ENCODE peak calls at places on chromosomes 5 and 9, in ten cellular contexts. W is stimulated activated CD8-positive, alpha-beta memory T cell treated with anti-CD3 and anti-CD28 coated beads, Interleukin-15, amount 100 ng/mL, for 24 hours; M is psoas muscle; G is GM04503; B is HFF-Myc; H is iPS DF 6.9; C is left lobe of liver; A is ureter; E is AML-193; V is neural progenitor cell. U is an unnamed sample.

GRCh38 chr5:31798168-31798567 is 159.2 kb downstream of the PDZD2 start:
- DNase-seq in W (no peak), M (no peak), G (no peak), B (no peak), H (no peak), C (no peak), A (no peak), E (no peak), V (no peak), U (no peak)

GRCh38 chr5:32584651-32585050 is 706 bp upstream of the SUB1 start:
- DNase-seq in W (no peak), M (no peak), G (no peak), B (no peak), H (no peak), C (no peak), A (no peak), E (no peak), V (no peak), U (no peak)

GRCh38 chr5:91109634-91110033 is 273.5 kb downstream of the ARRDC3 start:
- DNase-seq in W (no peak), M (no peak), G (no peak), B (no peak), H (no peak), C (no peak), A (no peak), E (no peak), V (no peak), U (no peak)

GRCh38 chr5:93594591-93595419 is 11.8 kb downstream of the NR2F1 start:
- DNase-seq in W (no peak), M (no peak), G (no peak), B (no peak), H (no peak), C (no peak), A (no peak), E (no peak), V (peak; percentile 62), U (no peak)

GRCh38 chr9:116075191-116075590 is 78.4 kb upstream of the PAPPA start:
- DNase-seq in W (no peak), M (no peak), G (peak; percentile 71), B (peak; percentile 56), H (no peak), C (no peak), A (no peak), E (no peak), V (no peak), U (no peak)

GRCh38 chr5:35308391-35308790 is 78.1 kb upstream of the PRLR start:
- DNase-seq in W (no peak), M (no peak), G (no peak), B (no peak), H (no peak), C (no peak), A (no peak), E (no peak), V (peak; percentile 4), U (no peak)

GRCh38 chr9:23587433-23587832 is 238.6 kb downstream of the ELAVL2 start:
- DNase-seq in W (no peak), M (peak; percentile 65), G (no peak), B (no peak), H (no peak), C (peak; percentile 45), A (peak; percentile 63), E (no peak), V (no peak), U (no peak)

GRCh38 chr5:5063533-5063953 is 76.6 kb upstream of the ADAMTS16 start:
- DNase-seq in W (no peak), M (no peak), G (no peak), B (no peak), H (no peak), C (no peak), A (no peak), E (no peak), V (peak; percentile 14), U (no peak)

GRCh38 chr5:140145818-140146522 is 20.2 kb downstream of the IGIP start:
- DNase-seq in W (peak; percentile 30), M (peak; percentile 82), G (peak; percentile 19), B (no peak), H (no peak), C (peak; percentile 75), A (peak; percentile 71), E (no peak), V (peak; percentile 91), U (peak; percentile 35)

GRCh38 chr9:6715755-6716643 is 41.8 kb upstream of the KDM4C start:
- DNase-seq in W (peak; percentile 35), M (peak; percentile 51), G (no peak), B (no peak), H (no peak), C (peak; percentile 90), A (peak; percentile 71), E (peak; percentile 64), V (no peak), U (peak; percentile 53)

GRCh38 chr5:150757087-150757649 is 1.6 kb downstream of the DCTN4 start:
- DNase-seq in W (no peak), M (no peak), G (no peak), B (no peak), H (no peak), C (no peak), A (no peak), E (no peak), V (no peak), U (no peak)

GRCh38 chr9:121852646-121853616 is 201.5 kb downstream of the DAB2IP start:
- DNase-seq in W (no peak), M (peak; percentile 72), G (no peak), B (no peak), H (no peak), C (no peak), A (peak; percentile 65), E (no peak), V (no peak), U (no peak)

GRCh38 chr5:154273028-154273617 is 82.6 kb downstream of the GALNT10 start:
- DNase-seq in W (no peak), M (peak; percentile 31), G (no peak), B (no peak), H (no peak), C (peak; percentile 45), A (peak; percentile 51), E (peak; percentile 16), V (no peak), U (no peak)

GRCh38 chr5:41286165-41286564 is 72.8 kb upstream of the C6 start:
- DNase-seq in W (no peak), M (no peak), G (no peak), B (no peak), H (no peak), C (no peak), A (no peak), E (no peak), V (no peak), U (no peak)

GRCh38 chr5:116045821-116046220 is 13.5 kb downstream of the ARL14EPL start:
- DNase-seq in W (no peak), M (no peak), G (no peak), B (no peak), H (no peak), C (no peak), A (no peak), E (no peak), V (no peak), U (no peak)